ENCODE peak calls at places on chromosomes 7 and 10, in ten cellular contexts. D is NCI-H510A treated with DMSO at 0.1 percent for 48 hours; N is activated naive CD4-positive, alpha-beta T cell treated with anti-CD3 and anti-CD28 coated beads for 36 hours; Q is cardiac muscle cell; Y is activated T-helper 1 cell treated with anti-CD3 and anti-CD28 coated beads, Interleukin-2, amount 50 U/mL, for 16 hours; I is colonic mucosa; J is HCT116; U is HFFc6; B is left cardiac atrium; X is CD4-positive, alpha-beta memory T cell. V is an unnamed sample.

GRCh38 chr10:49001402-49001801 is 61.8 kb upstream of the LRRC18 start:
- DNase-seq in D (no peak), N (no peak), Q (peak), Y (no peak), I (no peak), J (no peak), U (no peak), B (peak), X (no peak), V (no peak)

GRCh38 chr10:108544500-108545120 is 1378.7 kb downstream of the XPNPEP1 start:
- DNase-seq in D (peak), N (peak), Q (peak), Y (no peak), I (peak), J (no peak), U (peak), B (peak), X (no peak), V (no peak)

GRCh38 chr7:149283321-149283720 is 21.3 kb downstream of the ZNF783 start:
- DNase-seq in D (no peak), N (no peak), Q (no peak), Y (no peak), I (no peak), J (no peak), U (no peak), B (no peak), X (no peak), V (no peak)

GRCh38 chr7:51102828-51103227 is 213.8 kb downstream of the COBL start:
- DNase-seq in D (no peak), N (no peak), Q (no peak), Y (no peak), I (no peak), J (no peak), U (peak), B (no peak), X (no peak), V (no peak)

GRCh38 chr7:73987298-73987697 is 40.7 kb upstream of the ELN start:
- DNase-seq in D (no peak), N (no peak), Q (no peak), Y (no peak), I (no peak), J (no peak), U (no peak), B (no peak), X (no peak), V (no peak)

GRCh38 chr7:142478479-142479220 is 220.8 kb upstream of the PRSS58 start:
- DNase-seq in D (no peak), N (peak), Q (peak), Y (no peak), I (peak), J (peak), U (peak), B (no peak), X (peak), V (no peak)

GRCh38 chr10:133235891-133236321 is 1.7 kb upstream of the VENTX start:
- DNase-seq in D (no peak), N (no peak), Q (no peak), Y (no peak), I (no peak), J (no peak), U (no peak), B (no peak), X (no peak), V (no peak)

GRCh38 chr10:71837085-71837827 is 13.8 kb downstream of the PSAP start:
- DNase-seq in D (no peak), N (peak), Q (no peak), Y (no peak), I (no peak), J (no peak), U (no peak), B (no peak), X (no peak), V (no peak)

GRCh38 chr10:121527690-121528089 is 70.6 kb downstream of the FGFR2 start:
- DNase-seq in D (peak), N (no peak), Q (peak), Y (no peak), I (no peak), J (no peak), U (no peak), B (no peak), X (no peak), V (no peak)

GRCh38 chr7:128221929-128222403 is 19.1 kb upstream of the LEP start:
- DNase-seq in D (no peak), N (peak), Q (peak), Y (no peak), I (no peak), J (peak), U (peak), B (no peak), X (no peak), V (peak)

GRCh38 chr7:15751191-15751701 is 64.8 kb upstream of the MEOX2 start:
- DNase-seq in D (no peak), N (no peak), Q (no peak), Y (no peak), I (no peak), J (no peak), U (peak), B (no peak), X (no peak), V (no peak)

GRCh38 chr7:48083114-48083830 is 5.8 kb upstream of the UPP1 start:
- DNase-seq in D (no peak), N (peak), Q (peak), Y (no peak), I (no peak), J (no peak), U (peak), B (no peak), X (peak), V (no peak)